ENCODE peak calls at places on chromosome 3, in ten cellular contexts. A is stimulated activated CD4-positive, alpha-beta T cell treated with anti-CD3 and anti-CD28 coated beads, Interleukin-4, amount 100 ng/mL, for 24 hours; Z is CD4-positive, alpha-beta T cell; O is gastrocnemius medialis; X is Caki2; H is iPS DF 6.9; L is COR-L47; G is activated naive CD8-positive, alpha-beta T cell treated with anti-CD3 and anti-CD28 coated beads, Interleukin-2, amount 50 U/mL, for 24 hours; E is nephron progenitor cell; Q is iPS-NIHi11. M is an unnamed sample.

GRCh38 chr3:11195721-11196332 is 41.5 kb downstream of the HRH1 start:
- DNase-seq in O (no peak), E (no peak), X (no peak), Z (no peak), H (no peak), A (no peak), L (no peak), G (peak), Q (no peak), M (no peak)

GRCh38 chr3:120415756-120416155 is 35.0 kb downstream of the FSTL1 start:
- DNase-seq in Q (no peak), Z (no peak), H (no peak), X (no peak), A (no peak), L (no peak), O (no peak), G (no peak), E (no peak), M (no peak)

GRCh38 chr3:75296858-75297257 is 367.3 kb upstream of the FRG2C start:
- DNase-seq in X (no peak), E (no peak), H (no peak), A (no peak), Q (no peak), L (no peak), G (no peak), Z (no peak), O (no peak), M (no peak)

GRCh38 chr3:104787306-104787705 is 579.4 kb upstream of the ALCAM start:
- DNase-seq in Q (no peak), Z (no peak), H (no peak), L (no peak), O (no peak), E (no peak), A (no peak), X (no peak), G (no peak), M (no peak)

GRCh38 chr3:28218917-28219198 is 22.6 kb upstream of the CMC1 start:
- DNase-seq in G (no peak), O (no peak), L (no peak), A (no peak), X (no peak), Z (no peak), H (no peak), Q (no peak), E (no peak), M (no peak)

GRCh38 chr3:29914861-29915524 is 634.1 kb downstream of the RBMS3 start:
- DNase-seq in A (no peak), G (no peak), X (no peak), E (no peak), Q (no peak), O (no peak), L (no peak), H (no peak), Z (no peak), M (no peak)

GRCh38 chr3:53729618-53730017 is 116.6 kb downstream of the CHDH start:
- DNase-seq in L (no peak), E (no peak), O (no peak), A (no peak), Q (no peak), H (no peak), Z (no peak), X (no peak), G (no peak), M (no peak)

GRCh38 chr3:186600896-186601295 is 12.0 kb upstream of the AHSG start:
- DNase-seq in E (no peak), G (no peak), X (no peak), A (no peak), Q (no peak), H (no peak), O (no peak), Z (no peak), L (no peak), M (no peak)